ENCODE peak calls at places on chromosomes 4 and X, in ten cellular contexts. R is sigmoid colon, H is HepG2, C is esophagus muscularis mucosa, N is A549, T is suprapubic skin, E is transverse colon, S is K562, Q is tibial nerve, K is SK-N-SH. U is an unnamed sample.

GRCh38 chr4:31104596-31104995 is 384.4 kb downstream of the PCDH7 start:
- DNase-seq in T (no peak), S (no peak), H (no peak), N (no peak), E (no peak), K (no peak), R (no peak), Q (no peak), C (no peak), U (peak)

GRCh38 chr4:151165205-151166000 is 66.0 kb downstream of the RPS3A start:
- DNase-seq in N (no peak), C (no peak), K (no peak), R (no peak), T (no peak), H (no peak), Q (no peak), S (no peak), E (no peak), U (no peak)

GRCh38 chr4:131426023-131426758 is 1722.9 kb upstream of the PCDH10 start:
- DNase-seq in C (no peak), S (no peak), E (no peak), N (no peak), H (no peak), T (no peak), K (no peak), R (no peak), Q (no peak), U (no peak)

GRCh38 chrX:132740316-132741123 is 217.9 kb downstream of the HS6ST2 start:
- DNase-seq in R (no peak), S (peak), K (peak), C (no peak), T (no peak), Q (no peak), E (no peak), H (no peak), N (no peak), U (no peak)

GRCh38 chr4:118969359-118969758 is 80.7 kb downstream of the SYNPO2 start:
- DNase-seq in N (peak), E (peak), C (peak), S (no peak), K (peak), H (peak), T (no peak), R (peak), Q (peak), U (peak)

GRCh38 chr4:28386776-28387175 is 1526.1 kb downstream of the STIM2 start:
- DNase-seq in K (no peak), N (no peak), T (no peak), Q (no peak), S (no peak), E (no peak), H (no peak), C (no peak), R (no peak), U (no peak)

GRCh38 chrX:69761633-69762032 is 145.7 kb downstream of the EDA start:
- DNase-seq in N (no peak), E (no peak), T (no peak), C (no peak), S (no peak), H (no peak), Q (no peak), K (no peak), R (no peak), U (no peak)

GRCh38 chr4:133869486-133869885 is 332.1 kb downstream of the PABPC4L start:
- DNase-seq in C (no peak), E (no peak), N (no peak), Q (no peak), K (no peak), R (no peak), S (no peak), T (no peak), H (no peak), U (no peak)

GRCh38 chrX:72394518-72395163 is 88.9 kb upstream of the CITED1 start:
- DNase-seq in H (no peak), N (no peak), E (no peak), T (no peak), C (no peak), S (no peak), Q (no peak), K (no peak), R (no peak), U (no peak)

GRCh38 chr4:165440415-165440882 is 61.6 kb downstream of the CPE start:
- DNase-seq in H (peak), T (no peak), R (no peak), K (peak), N (peak), E (no peak), S (no peak), Q (no peak), C (no peak), U (no peak)

GRCh38 chr4:6257243-6258025 is 12.2 kb upstream of the WFS1 start:
- DNase-seq in C (no peak), S (no peak), R (no peak), Q (no peak), N (no peak), E (no peak), T (no peak), H (no peak), K (no peak), U (no peak)

GRCh38 chr4:107183155-107183774 is 147.2 kb upstream of the DKK2 start:
- DNase-seq in Q (no peak), K (peak), T (no peak), C (no peak), H (peak), R (no peak), S (peak), E (no peak), N (peak), U (no peak)

GRCh38 chrX:72243472-72243871 is 4.6 kb upstream of the ERCC6L start:
- DNase-seq in H (no peak), R (no peak), N (no peak), T (no peak), E (no peak), K (no peak), S (no peak), C (no peak), Q (no peak), U (no peak)

GRCh38 chr4:108139089-108139488 is 29.6 kb downstream of the LEF1 start:
- DNase-seq in C (no peak), R (no peak), S (no peak), N (no peak), E (no peak), K (no peak), Q (no peak), H (no peak), T (no peak), U (no peak)

GRCh38 chr4:75653845-75654503 is 19.2 kb downstream of the G3BP2 start:
- DNase-seq in N (peak), H (peak), Q (no peak), K (peak), S (peak), E (no peak), C (no peak), T (no peak), R (no peak), U (no peak)

GRCh38 chrX:153454901-153455550 is 9.2 kb upstream of the TREX2 start:
- DNase-seq in H (no peak), Q (no peak), N (no peak), E (no peak), S (no peak), R (no peak), K (no peak), T (no peak), C (no peak), U (no peak)

GRCh38 chr4:61540944-61541343 is 340.8 kb downstream of the ADGRL3 start:
- DNase-seq in S (no peak), C (no peak), N (peak), K (no peak), H (peak), R (no peak), E (peak), Q (no peak), T (no peak), U (peak)

GRCh38 chr4:64158648-64159326 is 250.5 kb downstream of the TECRL start:
- DNase-seq in R (no peak), S (peak), K (peak), C (no peak), H (peak), E (peak), Q (peak), N (peak), T (no peak), U (peak)

GRCh38 chrX:9847071-9847470 is 60.8 kb downstream of the SHROOM2 start:
- DNase-seq in Q (no peak), K (no peak), R (no peak), S (no peak), N (peak), T (no peak), H (peak), E (no peak), C (no peak), U (no peak)

GRCh38 chrX:13223868-13224555 is 95.8 kb downstream of the ATXN3L start:
- DNase-seq in S (no peak), K (no peak), H (peak), T (no peak), E (no peak), R (no peak), C (no peak), N (peak), Q (no peak), U (no peak)

GRCh38 chr4:158710814-158711213 is 12.4 kb downstream of the PPID start:
- DNase-seq in C (no peak), S (no peak), E (no peak), R (no peak), Q (no peak), N (peak), K (no peak), T (no peak), H (no peak), U (no peak)

GRCh38 chrX:15050395-15050794 is 177.2 kb downstream of the MOSPD2 start:
- DNase-seq in S (peak), N (peak), H (no peak), R (no peak), E (no peak), C (no peak), T (no peak), K (no peak), Q (no peak), U (no peak)

GRCh38 chr4:75844151-75844662 is 58.0 kb downstream of the PPEF2 start:
- DNase-seq in N (peak), R (no peak), Q (no peak), S (no peak), H (peak), C (no peak), K (no peak), T (no peak), E (no peak), U (no peak)

GRCh38 chr4:100422911-100423310 is 94.9 kb downstream of the EMCN start:
- DNase-seq in C (no peak), T (no peak), R (no peak), E (no peak), Q (no peak), S (no peak), H (no peak), K (no peak), N (peak), U (no peak)

GRCh38 chr4:159946983-159947645 is 844.2 kb downstream of the RAPGEF2 start:
- DNase-seq in Q (no peak), R (no peak), N (peak), S (peak), T (no peak), K (peak), E (no peak), C (no peak), H (peak), U (no peak)

GRCh38 chrX:109484886-109485285 is 3.0 kb upstream of the GUCY2F start:
- DNase-seq in C (no peak), R (no peak), T (no peak), K (no peak), Q (no peak), N (no peak), S (no peak), H (no peak), E (no peak), U (no peak)

GRCh38 chrX:40173662-40174593 is 76.2 kb upstream of the BCOR start:
- DNase-seq in S (no peak), R (peak), Q (no peak), T (no peak), K (peak), E (peak), N (no peak), H (peak), C (no peak), U (peak)

GRCh38 chr4:2814627-2815026 is 21.7 kb downstream of the SH3BP2 start:
- DNase-seq in Q (no peak), K (no peak), N (no peak), H (no peak), S (no peak), C (no peak), R (no peak), T (no peak), E (no peak), U (no peak)

GRCh38 chr4:47763279-47763678 is 74.6 kb downstream of the CORIN start:
- DNase-seq in Q (no peak), C (no peak), R (no peak), K (no peak), T (no peak), N (no peak), E (no peak), S (no peak), H (no peak), U (no peak)

DNA sequence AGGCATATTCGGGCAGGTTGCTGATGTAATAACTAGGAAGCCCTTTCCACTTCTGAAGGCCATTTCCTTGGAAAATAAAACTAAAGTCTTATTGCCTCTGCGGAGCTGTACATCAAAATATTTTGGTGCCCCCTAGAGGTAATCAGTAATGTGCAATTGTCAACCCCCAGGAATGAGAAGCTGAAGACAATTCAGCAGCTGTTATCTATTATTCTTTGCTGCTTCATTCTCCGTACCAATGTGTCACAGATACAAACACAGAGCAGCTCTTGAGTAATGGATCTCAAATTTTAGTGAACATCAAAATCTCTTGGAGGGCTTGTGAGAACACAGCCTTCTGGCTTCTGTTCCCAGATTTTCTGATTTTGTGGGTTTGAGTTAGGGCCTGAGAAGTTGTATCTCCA is 3.5 kb upstream of the SLIT2 start:
- DNase-seq in K (peak), H (peak), R (no peak), T (no peak), C (no peak), E (no peak), S (no peak), Q (no peak), N (no peak), U (no peak)
- TF ChIP-seq EP300 in K (peak), H (no peak), R (no peak), T (no peak), C (no peak), E (no peak), S (no peak), Q (no peak), N (no peak), U (no peak)

DNA sequence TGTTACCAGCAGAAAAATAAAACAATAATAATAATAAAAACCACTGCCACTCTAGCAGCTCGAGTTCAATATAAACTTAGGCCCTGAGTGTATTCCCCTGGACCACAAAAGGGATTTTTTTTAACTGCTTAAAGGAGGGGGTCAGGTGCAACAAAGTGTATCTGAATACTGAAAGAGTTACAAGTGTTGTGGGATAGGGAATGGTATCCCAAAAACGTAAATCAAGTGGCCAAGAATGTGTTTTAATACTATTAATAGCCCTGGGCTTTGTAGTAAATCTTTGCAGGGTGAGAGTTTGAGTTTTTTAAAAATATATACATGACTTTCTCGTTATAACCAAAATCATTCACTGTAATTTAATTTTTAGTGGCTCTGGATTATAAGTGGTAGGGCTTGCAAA is 860.1 kb upstream of the INTU start:
- DNase-seq in R (no peak), K (no peak), Q (no peak), H (no peak), T (no peak), C (no peak), E (no peak), S (no peak), N (no peak), U (no peak)
- TF ChIP-seq CTCF in R (no peak), K (no peak), Q (no peak), H (no peak), T (no peak), C (no peak), E (no peak), S (no peak), N (no peak), U (no peak)

DNA sequence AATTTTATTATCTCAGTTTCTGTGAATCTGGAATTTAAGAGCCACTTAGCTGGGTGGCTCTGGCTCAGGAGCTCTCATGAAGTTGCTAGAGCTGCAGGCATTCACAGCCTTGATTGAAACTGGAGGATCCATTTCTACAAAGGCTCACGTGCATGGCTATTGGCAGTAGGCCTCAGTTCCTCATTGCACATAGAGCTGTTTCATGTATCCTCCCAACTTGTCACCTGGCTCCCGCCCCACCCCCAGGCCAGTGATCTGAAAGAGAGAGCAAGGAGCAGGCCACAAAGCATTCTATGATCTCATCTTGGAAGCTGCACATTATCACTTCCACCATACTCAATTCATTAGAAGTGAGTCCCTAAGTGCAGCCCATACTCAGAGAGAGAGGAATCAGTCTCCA is 18.5 kb upstream of the AP1AR start:
- DNase-seq in R (no peak), C (no peak), K (no peak), E (peak), Q (no peak), S (no peak), N (no peak), T (no peak), H (peak), U (no peak)
- TF ChIP-seq EP300 in R (no peak), C (no peak), K (no peak), E (no peak), Q (no peak), S (no peak), N (no peak), T (no peak), H (no peak), U (no peak)

DNA sequence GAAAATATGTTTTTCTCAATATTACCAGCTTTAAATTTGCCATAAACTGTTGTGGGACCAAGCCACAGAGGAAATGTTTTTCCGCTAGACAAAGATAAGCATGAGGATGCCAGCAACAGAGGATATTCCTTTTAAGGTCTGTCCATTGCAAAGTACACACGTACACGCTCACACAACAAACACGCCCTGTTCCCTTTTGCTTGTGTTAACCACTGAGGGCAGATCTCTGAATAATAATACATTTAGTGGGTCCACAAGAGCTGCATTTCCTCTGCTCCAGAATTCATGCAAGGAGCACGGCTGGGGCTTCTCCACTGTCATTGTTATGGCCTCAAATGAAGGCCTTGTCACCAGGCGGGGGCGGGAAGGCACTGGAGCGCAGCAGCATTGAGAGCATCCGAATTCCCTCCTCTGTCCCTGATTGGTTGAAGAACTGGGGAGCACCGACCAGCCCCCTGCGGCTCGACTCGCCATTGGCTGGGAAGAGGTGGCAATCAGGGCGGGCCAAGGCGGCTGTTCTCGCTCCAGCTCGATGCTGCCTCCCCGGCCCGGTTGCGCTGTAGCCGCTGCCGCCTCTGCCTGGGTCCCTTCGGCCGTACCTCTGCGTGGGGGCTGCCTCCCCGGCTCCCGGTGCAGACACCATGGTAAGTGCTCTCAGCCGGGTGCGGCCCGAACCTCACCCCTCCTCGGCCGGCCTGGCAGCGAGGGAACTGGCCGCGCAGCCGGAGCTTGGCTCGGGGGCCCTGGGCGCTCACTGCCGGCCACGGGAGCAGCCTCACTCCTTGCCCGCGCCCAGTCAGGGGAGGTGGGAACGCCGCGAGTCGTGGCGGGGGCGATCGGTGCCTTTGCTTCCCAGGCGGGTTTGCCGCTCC is at the start of gene GUCY1B1:
- DNase-seq in S (peak), N (peak), H (no peak), Q (peak), R (peak), E (peak), C (peak), K (peak), T (peak), U (peak)
- TF ChIP-seq CTCF in S (no peak), N (peak), H (no peak), Q (peak), R (peak), E (peak), C (peak), K (peak), T (no peak), U (no peak)

GRCh38 chr4:90184560-90184959 is 57.4 kb downstream of the CCSER1 start:
- DNase-seq in Q (no peak), H (no peak), S (no peak), R (no peak), E (no peak), N (no peak), K (no peak), T (no peak), C (no peak), U (no peak)
- TF ChIP-seq EP300 in Q (no peak), H (no peak), S (no peak), R (no peak), E (no peak), N (no peak), K (no peak), T (no peak), C (no peak), U (no peak)

GRCh38 chr4:141133146-141134006 is at the start of gene RNF150:
- DNase-seq in Q (peak), R (peak), N (peak), E (peak), K (peak), H (peak), S (peak), C (peak), T (peak), U (peak)

GRCh38 chr4:141134051-141134450 is 782 bp upstream of the RNF150 start:
- DNase-seq in C (no peak), Q (no peak), T (no peak), N (no peak), E (no peak), H (no peak), K (peak), S (no peak), R (no peak), U (no peak)

GRCh38 chr4:141131738-141132688 is 1.3 kb downstream of the RNF150 start:
- DNase-seq in Q (no peak), H (no peak), T (peak), K (no peak), E (peak), S (no peak), R (peak), C (no peak), N (no peak), U (no peak)

GRCh38 chr4:141132689-141133145 is 552 bp downstream of the RNF150 start:
- DNase-seq in E (peak), H (no peak), S (no peak), T (no peak), Q (no peak), C (no peak), R (peak), K (peak), N (no peak), U (no peak)

GRCh38 chr4:141134586-141134985 is 1.3 kb upstream of the RNF150 start:
- DNase-seq in N (no peak), Q (no peak), T (no peak), S (no peak), K (no peak), R (no peak), E (no peak), C (no peak), H (no peak), U (no peak)
- TF ChIP-seq CTCF in N (no peak), Q (no peak), T (no peak), S (no peak), K (no peak), R (no peak), E (no peak), C (peak), H (no peak), U (no peak)

DNA sequence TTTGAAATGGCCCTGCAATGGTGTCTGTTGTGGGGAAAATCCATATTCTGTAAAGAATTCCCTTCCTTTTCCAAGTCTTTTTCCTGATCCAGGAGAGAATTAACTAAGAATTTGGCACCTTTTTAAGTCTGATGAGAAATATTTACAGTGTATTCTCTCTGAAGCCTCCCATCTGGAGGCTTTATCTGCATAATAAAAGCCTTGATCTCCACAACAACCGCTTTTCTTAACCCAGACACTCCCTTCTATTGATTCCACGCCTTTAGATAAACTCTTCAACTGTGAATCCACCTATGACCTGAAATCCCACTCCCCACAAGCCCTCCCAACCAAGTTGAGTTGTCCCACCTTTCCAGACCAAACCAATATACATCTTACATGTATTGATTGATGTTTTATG is 43.1 kb upstream of the TMPRSS11E start:
- DNase-seq in R (no peak), N (no peak), C (no peak), H (no peak), E (no peak), K (no peak), S (no peak), Q (no peak), T (no peak), U (no peak)
- TF ChIP-seq EP300 in R (no peak), N (no peak), C (no peak), H (no peak), E (no peak), K (no peak), S (no peak), Q (no peak), T (no peak), U (no peak)